ENCODE peak calls at places on chromosomes 4 and X, in six cellular contexts. Q is WERI-Rb-1; R is upper lobe of right lung; U is IMR-90; H is CD8-positive, alpha-beta memory T cell; Z is H9. L is an unnamed sample. For H3K9me3, the result is how much of the 10 kb centered on the place peaks cover.

GRCh38 chrX:149374751-149375150 is 130.4 kb downstream of the IDS start:
- DNase-seq in R (no peak), Z (no peak), H (no peak), U (no peak), Q (no peak), L (no peak)

GRCh38 chrX:107530141-107530540 is 80.7 kb downstream of the FRMPD3 start:
- DNase-seq in Q (no peak), H (no peak), R (no peak), Z (no peak), U (no peak), L (no peak)

GRCh38 chr4:2266181-2266580 is 4.3 kb upstream of the MXD4 start:
- DNase-seq in Q (no peak), R (peak), U (no peak), Z (no peak), H (no peak), L (peak)

GRCh38 chr4:26418107-26418506 is 72.2 kb downstream of the CCKAR start:
- DNase-seq in R (no peak), U (peak), Q (no peak), Z (no peak), H (no peak), L (no peak)

GRCh38 chr4:22238742-22239141 is 277.1 kb downstream of the ADGRA3 start:
- DNase-seq in R (no peak), Z (peak), U (no peak), H (no peak), Q (peak), L (no peak)

GRCh38 chr4:140251566-140251965 is 97.6 kb upstream of the MAML3 start:
- DNase-seq in Q (no peak), Z (no peak), U (no peak), R (no peak), H (no peak), L (no peak)

GRCh38 chrX:110145854-110146253 is 142.9 kb downstream of the TMEM164 start:
- DNase-seq in H (no peak), Z (no peak), R (no peak), Q (no peak), U (peak), L (no peak)

GRCh38 chr4:74400395-74400794 is 35.5 kb downstream of the EREG start:
- DNase-seq in Q (no peak), H (no peak), R (no peak), U (no peak), Z (peak), L (no peak)

GRCh38 chrX:40104649-40105015 is 6.9 kb upstream of the BCOR start:
- DNase-seq in U (peak), R (peak), Q (no peak), Z (no peak), H (no peak), L (peak)

GRCh38 chr4:30952526-30953219 is 232.5 kb downstream of the PCDH7 start:
- DNase-seq in Z (no peak), Q (no peak), H (no peak), U (no peak), R (no peak), L (no peak)

GRCh38 chr4:97942137-97942536 is 201.1 kb downstream of the STPG2 start:
- DNase-seq in U (no peak), H (no peak), R (no peak), Z (no peak), Q (no peak), L (no peak)

GRCh38 chrX:131792356-131792749 is 230.7 kb upstream of the STK26 start:
- DNase-seq in R (no peak), Q (peak), H (no peak), Z (no peak), U (peak), L (peak)

GRCh38 chr4:56656346-56656643 is 24.8 kb downstream of the HOPX start:
- DNase-seq in Q (peak), H (peak), Z (no peak), U (no peak), R (no peak), L (no peak)

GRCh38 chrX:17020371-17020770 is 73.9 kb downstream of the REPS2 start:
- DNase-seq in Q (no peak), H (no peak), U (no peak), Z (no peak), R (no peak), L (no peak)

GRCh38 chrX:15663439-15663838 is 1.2 kb downstream of the CLTRN start:
- DNase-seq in U (no peak), Z (no peak), R (no peak), Q (no peak), H (no peak), L (no peak)

GRCh38 chr4:128686032-128686465 is 123.5 kb upstream of the JADE1 start:
- DNase-seq in R (no peak), Z (no peak), U (peak), Q (no peak), H (no peak), L (no peak)

GRCh38 chr4:136637071-136637777 is 895.1 kb downstream of the PCDH18 start:
- DNase-seq in H (no peak), Z (peak), R (no peak), Q (peak), U (peak), L (no peak)

GRCh38 chr4:139054791-139055376 is 39.3 kb downstream of the NOCT start:
- DNase-seq in U (peak), Z (no peak), Q (no peak), H (no peak), R (no peak), L (no peak)

GRCh38 chr4:2362286-2363055 is 56.0 kb downstream of the ZFYVE28 start:
- DNase-seq in U (no peak), R (peak), Q (peak), Z (no peak), H (no peak), L (no peak)

GRCh38 chr4:25578431-25578830 is 77.2 kb upstream of the SLC34A2 start:
- DNase-seq in H (no peak), Z (peak), R (no peak), U (no peak), Q (no peak), L (no peak)

GRCh38 chr4:113256946-113257345 is 207.5 kb downstream of the ANK2 start:
- DNase-seq in Z (no peak), U (peak), Q (no peak), H (no peak), R (no peak), L (no peak)

GRCh38 chr4:116143221-116143620 is 942.2 kb downstream of the TRAM1L1 start:
- DNase-seq in Q (no peak), Z (no peak), U (no peak), H (no peak), R (no peak), L (no peak)

GRCh38 chr4:6873792-6874461 is 35.7 kb upstream of the TBC1D14 start:
- DNase-seq in Z (peak), H (peak), Q (peak), U (peak), R (peak), L (peak)

GRCh38 chr4:95204873-95205272 is 343.9 kb downstream of the UNC5C start:
- DNase-seq in R (no peak), U (no peak), Z (no peak), H (no peak), Q (peak), L (no peak)

GRCh38 chr4:109872065-109872464 is 24.2 kb downstream of the LRIT3 start:
- DNase-seq in Q (no peak), Z (no peak), R (no peak), H (no peak), U (no peak), L (no peak)

GRCh38 chr4:76430519-76431388 is 4.3 kb upstream of the SHROOM3 start:
- DNase-seq in U (peak), H (no peak), Z (no peak), Q (no peak), R (no peak), L (no peak)

DNA sequence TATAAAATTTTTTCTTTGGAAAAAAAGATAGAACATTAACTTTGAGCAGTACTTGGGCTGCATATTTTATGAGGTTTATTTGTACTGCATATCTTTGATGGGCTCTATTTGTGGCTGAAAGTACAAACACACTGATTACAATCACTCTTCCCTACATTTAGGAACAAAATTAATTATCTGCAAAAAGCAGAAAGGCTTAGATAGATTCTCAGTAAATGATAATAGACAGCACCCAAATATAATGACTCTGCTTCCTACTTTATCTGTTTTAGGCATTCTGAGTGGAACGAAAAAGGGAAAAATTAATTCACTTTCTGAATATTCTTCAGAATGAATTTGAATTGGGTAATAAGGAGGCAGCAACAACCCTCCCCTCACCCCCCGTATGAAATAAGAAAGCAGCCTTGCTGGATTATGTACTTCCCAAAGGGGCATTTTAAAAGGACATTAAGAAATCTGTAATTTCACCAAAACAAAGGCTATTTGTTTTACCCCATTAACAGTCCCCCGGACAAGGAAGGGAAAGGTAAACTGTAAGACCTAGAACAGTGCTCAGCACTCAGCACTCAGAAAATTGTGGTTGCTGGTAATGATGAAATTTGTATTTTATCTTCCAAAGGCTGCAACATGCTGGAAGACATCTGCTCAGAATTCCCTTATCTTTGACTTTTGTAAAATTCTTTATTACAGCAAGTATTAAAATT is 242.6 kb downstream of the GPC3 start:
- DNase-seq in Z (no peak), Q (no peak), R (no peak), H (no peak), U (no peak), L (no peak)
- H3K9me3 ChIP-seq in Z (under half), Q (under half), R (under half), H (under half), U (under half), L (under half)

GRCh38 chrX:81874807-81875206 is 672.9 kb downstream of the SH3BGRL start:
- DNase-seq in R (no peak), H (no peak), Q (no peak), Z (no peak), U (no peak), L (no peak)

GRCh38 chrX:81866873-81867272 is 665.0 kb downstream of the SH3BGRL start:
- DNase-seq in R (no peak), H (no peak), U (no peak), Q (no peak), Z (no peak), L (peak)

GRCh38 chrX:81868979-81869378 is 667.1 kb downstream of the SH3BGRL start:
- DNase-seq in Q (no peak), Z (no peak), U (no peak), H (no peak), R (peak), L (peak)
- H3K9me3 ChIP-seq in Q (under half), Z (half or more), U (under half), H (under half), R (under half), L (under half)

DNA sequence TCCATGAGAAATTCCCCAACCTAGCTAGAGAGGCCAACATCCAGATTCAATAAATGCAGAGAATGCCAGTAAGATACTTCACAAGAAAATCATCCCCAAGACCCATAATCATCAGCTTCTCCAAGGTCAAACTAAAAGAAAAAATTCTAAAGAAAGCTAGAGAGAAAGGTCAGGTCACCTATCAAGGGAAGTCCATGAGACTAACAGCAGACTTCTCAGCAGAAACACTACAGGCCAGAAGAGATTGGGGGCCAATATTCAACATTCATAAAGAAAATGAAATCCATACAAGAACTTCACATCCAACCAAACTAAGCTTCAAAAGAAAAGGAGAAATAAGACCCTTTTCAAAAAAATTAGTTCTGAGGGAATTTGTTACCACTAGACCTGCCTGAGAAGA is 118.8 kb upstream of the ANXA10 start:
- DNase-seq in Z (no peak), U (no peak), R (no peak), Q (no peak), H (no peak), L (no peak)
- H3K9me3 ChIP-seq in Z (under half), U (under half), R (under half), Q (under half), H (under half), L (under half)

GRCh38 chrX:154373340-154374306 is 811 bp downstream of the FLNA start:
- DNase-seq in R (peak), Q (peak), U (peak), H (no peak), Z (peak), L (peak)
- H3K9me3 ChIP-seq in R (under half), Q (under half), U (under half), H (under half), Z (under half), L (under half)

DNA sequence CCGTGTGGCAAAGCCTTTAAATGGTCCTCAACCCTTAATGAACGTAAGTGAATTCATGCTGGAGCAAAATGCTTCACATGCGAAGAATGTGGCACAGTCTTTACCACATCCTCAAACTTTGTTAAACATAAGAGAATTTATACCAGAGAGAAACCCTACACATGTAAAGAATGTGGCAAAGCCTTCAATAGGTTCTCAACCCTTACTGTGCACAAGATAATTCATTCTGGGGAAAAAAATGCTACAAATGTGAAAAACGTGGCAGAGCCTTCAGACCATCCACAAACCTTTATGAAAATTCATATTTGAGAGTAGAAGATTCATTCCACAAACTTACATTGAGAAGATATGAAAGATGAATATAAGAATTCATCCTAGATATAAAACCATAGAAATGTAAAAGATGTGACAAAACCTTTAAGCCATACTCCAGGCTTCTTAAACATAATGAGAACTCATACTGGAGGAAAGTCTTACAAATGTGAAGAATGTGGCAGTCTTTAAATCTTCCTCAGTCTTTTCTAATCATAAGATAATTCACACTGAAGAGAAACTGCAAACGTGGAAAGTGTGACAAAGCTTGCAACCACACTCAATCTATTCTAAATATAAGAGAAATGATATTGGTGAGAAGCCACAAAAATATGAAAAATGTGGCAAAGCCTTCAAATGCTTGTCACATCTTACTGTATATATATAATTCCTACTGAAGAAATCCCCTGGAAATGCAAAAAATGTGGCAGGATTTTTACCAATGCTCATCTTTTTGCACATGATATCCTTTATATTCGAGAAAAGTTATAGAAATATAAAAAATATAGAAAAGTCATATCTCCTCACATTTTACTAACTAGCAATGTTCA is 36.9 kb downstream of the ZNF141 start:
- DNase-seq in U (no peak), Z (no peak), R (no peak), Q (no peak), H (no peak), L (no peak)
- H3K9me3 ChIP-seq in U (half or more), Z (half or more), R (half or more), Q (half or more), H (half or more), L (under half)

GRCh38 chr4:89684536-89684935 is 152.4 kb downstream of the SNCA start:
- DNase-seq in Q (no peak), Z (no peak), H (no peak), R (no peak), U (no peak), L (no peak)
- H3K9me3 ChIP-seq in Q (under half), Z (under half), H (under half), R (under half), U (under half), L (under half)

GRCh38 chr4:189807031-189807430 is 133.6 kb upstream of the FRG1 start:
- DNase-seq in U (no peak), Z (no peak), R (no peak), H (no peak), Q (no peak), L (no peak)
- H3K9me3 ChIP-seq in U (under half), Z (under half), R (under half), H (under half), Q (under half), L (under half)

GRCh38 chr4:252065-252601 is 53.1 kb downstream of the ZNF732 start:
- DNase-seq in Z (no peak), R (no peak), Q (no peak), U (no peak), H (no peak), L (no peak)

GRCh38 chr4:256492-256891 is 48.8 kb downstream of the ZNF732 start:
- DNase-seq in U (no peak), Q (no peak), Z (no peak), H (no peak), R (no peak), L (no peak)

DNA sequence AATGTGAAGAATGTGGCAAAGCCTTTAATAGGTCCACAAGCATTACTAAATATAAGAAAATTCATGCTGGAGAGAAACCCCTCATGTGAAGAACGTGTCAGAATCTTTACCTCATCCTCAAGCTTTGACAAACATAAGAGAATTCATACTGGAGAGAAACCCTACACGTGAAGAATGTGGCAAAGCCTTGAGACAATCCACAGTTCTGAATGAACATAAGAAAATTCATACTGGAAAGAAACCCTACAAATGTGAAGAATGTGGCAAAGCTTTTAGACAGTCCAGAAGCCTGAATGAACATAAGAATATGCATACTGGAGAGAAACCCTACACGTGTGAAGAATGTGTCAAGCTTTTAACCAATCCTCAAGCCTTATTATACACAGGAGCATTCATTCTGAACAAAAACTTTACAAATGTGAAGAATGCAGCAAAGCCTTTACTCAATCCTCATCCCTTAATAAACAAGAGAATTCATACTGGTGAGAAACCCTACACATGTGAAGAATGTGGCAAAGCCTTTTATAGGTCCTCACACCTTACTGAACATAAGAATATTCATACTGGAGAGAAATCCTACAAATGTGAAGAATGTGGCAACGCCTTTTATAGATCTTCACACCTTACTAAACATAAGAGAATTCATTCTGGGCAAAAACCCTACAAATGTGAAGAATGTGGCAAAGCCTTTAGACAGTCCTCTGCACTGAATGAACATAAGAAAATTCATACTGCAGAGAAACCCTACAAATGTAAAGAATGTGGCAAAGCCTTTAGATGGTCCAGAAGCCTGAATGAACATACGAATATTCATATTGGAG is 51.1 kb downstream of the ZNF732 start:
- DNase-seq in U (no peak), H (no peak), Z (no peak), R (no peak), Q (no peak), L (no peak)
- H3K9me3 ChIP-seq in U (under half), H (under half), Z (half or more), R (half or more), Q (half or more), L (under half)

GRCh38 chrX:57900961-57901360 is 9.3 kb downstream of the ZXDA start:
- DNase-seq in Q (no peak), Z (no peak), R (no peak), H (no peak), U (peak), L (no peak)
- H3K9me3 ChIP-seq in Q (under half), Z (under half), R (under half), H (under half), U (under half), L (under half)

L was measured in right cardiac atrium.